ENCODE peak calls at places on chromosomes 13 and 19, in eight cellular contexts. S is right lobe of liver, H is uterus, R is lower lobe of right lung, V is heart left ventricle, W is mammary epithelial cell, O is Karpas-422, N is GM23338. U is an unnamed sample.

GRCh38 chr13:26457212-26457611 is 100.3 kb upstream of the WASF3 start:
- DNase-seq in S (no peak), H (no peak), R (no peak), V (no peak), W (peak; percentile 32), O (no peak), N (no peak), U (peak; percentile 23)

GRCh38 chr13:113962386-113962785 is 11.5 kb downstream of the C13orf46 start:
- DNase-seq in S (peak; percentile 26), H (no peak), R (peak; percentile 30), V (no peak), W (no peak), O (no peak), N (no peak), U (no peak)

GRCh38 chr13:103236213-103236612 is 170.0 kb upstream of the SLC10A2 start:
- DNase-seq in S (no peak), H (no peak), R (no peak), V (no peak), W (peak; percentile 52), O (no peak), N (peak; percentile 3), U (no peak)

GRCh38 chr19:19540707-19541515 is 2.8 kb downstream of the CILP2 start:
- DNase-seq in S (peak; percentile 51), H (no peak), R (peak; percentile 65), V (no peak), W (peak; percentile 57), O (peak; percentile 91), N (peak; percentile 99), U (no peak)

GRCh38 chr19:17346109-17346671 is 8.8 kb downstream of the GTPBP3 start:
- DNase-seq in S (peak; percentile 74), H (peak; percentile 74), R (peak; percentile 85), V (peak; percentile 74), W (peak; percentile 51), O (peak; percentile 89), N (peak; percentile 90), U (peak; percentile 59)

GRCh38 chr13:70090036-70090723 is 17.4 kb upstream of the ATXN8OS start:
- DNase-seq in S (no peak), H (no peak), R (no peak), V (no peak), W (no peak), O (no peak), N (no peak), U (no peak)

GRCh38 chr13:110907951-110908898 is 6.6 kb downstream of the ANKRD10 start:
- DNase-seq in S (peak; percentile 55), H (no peak), R (no peak), V (no peak), W (peak; percentile 99), O (no peak), N (peak; percentile 90), U (no peak)

GRCh38 chr13:42398542-42398941 is 126.6 kb downstream of the AKAP11 start:
- DNase-seq in S (no peak), H (no peak), R (no peak), V (no peak), W (no peak), O (peak; percentile 92), N (no peak), U (no peak)

GRCh38 chr13:105069106-105069505 is 1466.4 kb downstream of the EFNB2 start:
- DNase-seq in S (no peak), H (no peak), R (no peak), V (no peak), W (no peak), O (no peak), N (no peak), U (no peak)

GRCh38 chr19:4310247-4311121 is 6.1 kb downstream of the FSD1 start:
- DNase-seq in S (no peak), H (no peak), R (no peak), V (no peak), W (no peak), O (peak; percentile 67), N (peak; percentile 80), U (no peak)

GRCh38 chr19:39846678-39847486 is 703 bp upstream of the FBL start:
- DNase-seq in S (no peak), H (no peak), R (no peak), V (no peak), W (no peak), O (no peak), N (peak; percentile 48), U (no peak)
- H3K4me1 ChIP-seq in S (peaks cover 17% of the 10 kb centered on the region), H (no peaks in the 10 kb centered on the region), R (peaks cover 42% of the 10 kb centered on the region), V (peaks cover 33% of the 10 kb centered on the region), W (peaks cover 36% of the 10 kb centered on the region), O (peaks cover 35% of the 10 kb centered on the region), N (peaks cover 30% of the 10 kb centered on the region), U (peaks cover 43% of the 10 kb centered on the region)

GRCh38 chr19:53867225-53868090 is at the start of gene MYADM:
- DNase-seq in S (peak; percentile 92), H (peak; percentile 100), R (peak; percentile 99), V (peak; percentile 99), W (peak; percentile 97), O (peak; percentile 93), N (peak; percentile 100), U (peak; percentile 93)
- H3K4me1 ChIP-seq in S (peaks cover 18% of the 10 kb centered on the region), H (no peaks in the 10 kb centered on the region), R (peaks cover 46% of the 10 kb centered on the region), V (peaks cover 44% of the 10 kb centered on the region), W (peaks cover 11% of the 10 kb centered on the region), O (peaks cover 5% of the 10 kb centered on the region), N (peaks cover 27% of the 10 kb centered on the region), U (peaks cover 16% of the 10 kb centered on the region)

GRCh38 chr13:40652588-40652940 is 13.9 kb downstream of the FOXO1 start:
- DNase-seq in S (no peak), H (no peak), R (no peak), V (no peak), W (no peak), O (peak; percentile 72), N (peak; percentile 53), U (no peak)

GRCh38 chr13:40651866-40652587 is 14.4 kb downstream of the FOXO1 start:
- DNase-seq in S (peak; percentile 61), H (no peak), R (no peak), V (no peak), W (no peak), O (peak; percentile 78), N (peak; percentile 83), U (no peak)

GRCh38 chr13:40644838-40645620 is 21.4 kb downstream of the FOXO1 start:
- DNase-seq in S (no peak), H (no peak), R (no peak), V (no peak), W (peak; percentile 74), O (no peak), N (no peak), U (no peak)

GRCh38 chr13:40648841-40649240 is 17.6 kb downstream of the FOXO1 start:
- DNase-seq in S (no peak), H (no peak), R (no peak), V (no peak), W (no peak), O (no peak), N (peak; percentile 49), U (no peak)

GRCh38 chr13:40648040-40648439 is 18.4 kb downstream of the FOXO1 start:
- DNase-seq in S (no peak), H (no peak), R (no peak), V (no peak), W (no peak), O (no peak), N (no peak), U (no peak)
- H3K4me1 ChIP-seq in S (peaks cover 34% of the 10 kb centered on the region), H (peaks cover 33% of the 10 kb centered on the region), R (peaks cover 82% of the 10 kb centered on the region), V (peaks cover 61% of the 10 kb centered on the region), W (peaks cover 12% of the 10 kb centered on the region), O (peaks cover 91% of the 10 kb centered on the region), N (peaks cover 85% of the 10 kb centered on the region), U (peaks cover 91% of the 10 kb centered on the region)

GRCh38 chr19:16144216-16144581 is 714 bp downstream of the HSH2D start:
- DNase-seq in S (no peak), H (no peak), R (no peak), V (no peak), W (no peak), O (no peak), N (no peak), U (no peak)

GRCh38 chr19:16143399-16144215 is at the start of gene HSH2D:
- DNase-seq in S (no peak), H (no peak), R (peak; percentile 94), V (peak; percentile 28), W (peak; percentile 78), O (peak; percentile 92), N (peak; percentile 86), U (no peak)

GRCh38 chr19:16146112-16146511 is 2.6 kb downstream of the HSH2D start:
- DNase-seq in S (no peak), H (no peak), R (no peak), V (no peak), W (no peak), O (no peak), N (no peak), U (no peak)

GRCh38 chr19:16153582-16154336 is 10.3 kb downstream of the HSH2D start:
- DNase-seq in S (no peak), H (no peak), R (no peak), V (no peak), W (no peak), O (peak; percentile 78), N (peak; percentile 88), U (no peak)

GRCh38 chr19:16148443-16149045 is 5.1 kb downstream of the HSH2D start:
- DNase-seq in S (no peak), H (no peak), R (no peak), V (no peak), W (no peak), O (no peak), N (no peak), U (no peak)
- H3K4me1 ChIP-seq in S (no peaks in the 10 kb centered on the region), H (no peaks in the 10 kb centered on the region), R (peaks cover 4% of the 10 kb centered on the region), V (no peaks in the 10 kb centered on the region), W (peaks cover 1% of the 10 kb centered on the region), O (peaks cover 23% of the 10 kb centered on the region), N (peaks cover 2% of the 10 kb centered on the region), U (no peaks in the 10 kb centered on the region)

GRCh38 chr13:99422556-99423220 is 78.6 kb upstream of the TM9SF2 start:
- DNase-seq in S (peak; percentile 15), H (no peak), R (no peak), V (no peak), W (no peak), O (no peak), N (no peak), U (no peak)

GRCh38 chr13:99429670-99430069 is 71.6 kb upstream of the TM9SF2 start:
- DNase-seq in S (no peak), H (no peak), R (no peak), V (no peak), W (no peak), O (no peak), N (no peak), U (no peak)

GRCh38 chr13:99421758-99422555 is 79.3 kb upstream of the TM9SF2 start:
- DNase-seq in S (peak; percentile 19), H (no peak), R (no peak), V (no peak), W (no peak), O (no peak), N (no peak), U (no peak)

GRCh38 chr13:99426426-99426825 is 74.8 kb upstream of the TM9SF2 start:
- DNase-seq in S (no peak), H (no peak), R (no peak), V (no peak), W (no peak), O (no peak), N (no peak), U (no peak)

GRCh38 chr13:99425485-99426341 is 75.6 kb upstream of the TM9SF2 start:
- DNase-seq in S (peak; percentile 41), H (no peak), R (no peak), V (no peak), W (no peak), O (peak; percentile 67), N (no peak), U (no peak)
- H3K4me1 ChIP-seq in S (no peaks in the 10 kb centered on the region), H (no peaks in the 10 kb centered on the region), R (peaks cover 14% of the 10 kb centered on the region), V (no peaks in the 10 kb centered on the region), W (no peaks in the 10 kb centered on the region), O (peaks cover 30% of the 10 kb centered on the region), N (peaks cover 3% of the 10 kb centered on the region), U (no peaks in the 10 kb centered on the region)

U was measured in gastrocnemius medialis.